ENCODE peak calls at places on chromosomes 7 and 10, in nine cellular contexts. I is A549, Y is neural crest cell, T is lower leg skin, G is ovary, A is choroid plexus epithelial cell, E is cardiac fibroblast, M is fibroblast of pulmonary artery, Q is Calu3. R is an unnamed sample.

GRCh38 chr7:158327571-158328180 is 259.9 kb downstream of the PTPRN2 start:
- DNase-seq in I (no peak), Y (no peak), T (no peak), G (no peak), A (no peak), E (no peak), M (no peak), Q (no peak), R (peak; percentile 55)

GRCh38 chr7:149721084-149721601 is 52.2 kb downstream of the ZNF467 start:
- DNase-seq in I (no peak), Y (no peak), T (no peak), G (no peak), A (no peak), E (no peak), M (no peak), Q (no peak), R (no peak)

GRCh38 chr10:69741671-69742355 is 59.9 kb upstream of the COL13A1 start:
- DNase-seq in I (no peak), Y (no peak), T (no peak), G (no peak), A (no peak), E (no peak), M (no peak), Q (no peak), R (no peak)

GRCh38 chr10:72254891-72255568 is 18.7 kb upstream of the DDIT4 start:
- DNase-seq in I (peak; percentile 87), Y (peak; percentile 56), T (peak; percentile 94), G (peak; percentile 92), A (peak; percentile 93), E (peak; percentile 89), M (peak; percentile 87), Q (peak; percentile 83), R (peak; percentile 95)

GRCh38 chr10:69974551-69975155 is 78.0 kb upstream of the MACROH2A2 start:
- DNase-seq in I (no peak), Y (peak; percentile 22), T (no peak), G (no peak), A (no peak), E (peak; percentile 50), M (no peak), Q (no peak), R (no peak)

GRCh38 chr10:43225004-43225786 is 41.7 kb downstream of the RASGEF1A start:
- DNase-seq in I (no peak), Y (no peak), T (no peak), G (no peak), A (no peak), E (no peak), M (no peak), Q (no peak), R (no peak)

GRCh38 chr10:25934673-25935139 is 677 bp downstream of the MYO3A start:
- DNase-seq in I (peak; percentile 10), Y (peak; percentile 26), T (no peak), G (no peak), A (no peak), E (no peak), M (no peak), Q (peak; percentile 56), R (no peak)

GRCh38 chr10:60253490-60253889 is 136.2 kb downstream of the ANK3 start:
- DNase-seq in I (no peak), Y (no peak), T (no peak), G (no peak), A (no peak), E (no peak), M (no peak), Q (no peak), R (no peak)

GRCh38 chr10:53536322-53536721 is 763.7 kb upstream of the MBL2 start:
- DNase-seq in I (no peak), Y (no peak), T (no peak), G (no peak), A (no peak), E (no peak), M (no peak), Q (no peak), R (no peak)

GRCh38 chr7:149468208-149468607 is 7.3 kb upstream of the ZNF777 start:
- DNase-seq in I (no peak), Y (no peak), T (no peak), G (no peak), A (peak; percentile 7), E (peak; percentile 47), M (peak; percentile 22), Q (no peak), R (peak; percentile 49)

GRCh38 chr10:54402576-54402975 is 398.5 kb downstream of the PCDH15 start:
- DNase-seq in I (peak; percentile 19), Y (no peak), T (no peak), G (no peak), A (peak; percentile 52), E (peak; percentile 19), M (peak; percentile 29), Q (peak; percentile 37), R (no peak)

GRCh38 chr7:29167721-29168120 is 21.4 kb upstream of the CPVL start:
- DNase-seq in I (no peak), Y (no peak), T (no peak), G (no peak), A (no peak), E (no peak), M (no peak), Q (no peak), R (no peak)

GRCh38 chr7:18995811-18996400 is 121.5 kb downstream of the TWIST1 start:
- DNase-seq in I (no peak), Y (no peak), T (no peak), G (no peak), A (no peak), E (no peak), M (no peak), Q (no peak), R (no peak)

GRCh38 chr10:43524434-43525247 is 49.8 kb downstream of the ZNF239 start:
- DNase-seq in I (peak; percentile 6), Y (no peak), T (no peak), G (no peak), A (no peak), E (peak; percentile 14), M (peak; percentile 1), Q (no peak), R (no peak)

GRCh38 chr10:28578454-28578853 is 45.5 kb downstream of the WAC start:
- DNase-seq in I (no peak), Y (no peak), T (no peak), G (no peak), A (no peak), E (no peak), M (no peak), Q (no peak), R (no peak)

GRCh38 chr7:90455163-90456030 is 14.0 kb upstream of the PTTG1IP2 start:
- DNase-seq in I (peak; percentile 32), Y (no peak), T (no peak), G (no peak), A (peak; percentile 73), E (peak; percentile 68), M (peak; percentile 70), Q (peak; percentile 8), R (no peak)

GRCh38 chr10:63515002-63515763 is 6.0 kb upstream of the REEP3 start:
- DNase-seq in I (peak; percentile 53), Y (no peak), T (no peak), G (no peak), A (peak; percentile 86), E (peak; percentile 57), M (peak; percentile 81), Q (no peak), R (no peak)

GRCh38 chr10:73750807-73751206 is 6.6 kb downstream of the SEC24C start:
- DNase-seq in I (no peak), Y (no peak), T (no peak), G (no peak), A (no peak), E (no peak), M (no peak), Q (no peak), R (no peak)

GRCh38 chr10:78752708-78753107 is 316.1 kb upstream of the ZMIZ1 start:
- DNase-seq in I (no peak), Y (no peak), T (no peak), G (no peak), A (no peak), E (no peak), M (peak; percentile 42), Q (no peak), R (no peak)

GRCh38 chr7:107330478-107330877 is 139.4 kb upstream of the GPR22 start:
- DNase-seq in I (no peak), Y (no peak), T (no peak), G (no peak), A (no peak), E (no peak), M (no peak), Q (no peak), R (no peak)

GRCh38 chr7:153886121-153886505 is 166.1 kb upstream of the DPP6 start:
- DNase-seq in I (no peak), Y (no peak), T (no peak), G (no peak), A (no peak), E (no peak), M (no peak), Q (no peak), R (no peak)

GRCh38 chr7:28550580-28551205 is 138.4 kb downstream of the CREB5 start:
- DNase-seq in I (no peak), Y (no peak), T (no peak), G (no peak), A (no peak), E (no peak), M (no peak), Q (no peak), R (no peak)

GRCh38 chr10:132510174-132510611 is 27.4 kb upstream of the INPP5A start:
- DNase-seq in I (no peak), Y (no peak), T (no peak), G (no peak), A (no peak), E (no peak), M (no peak), Q (no peak), R (no peak)

GRCh38 chr7:141974831-141975230 is 1.3 kb upstream of the TAS2R38 start:
- DNase-seq in I (peak; percentile 63), Y (no peak), T (no peak), G (no peak), A (peak; percentile 21), E (peak; percentile 49), M (no peak), Q (peak; percentile 58), R (no peak)
- TF ChIP-seq CTCF in I (peak; percentile 70), Y (peak; percentile 59), T (no peak), G (no peak), A (peak; percentile 43), E (peak; percentile 18), M (no peak), Q (peak; percentile 56), R (no peak)

GRCh38 chr7:128919881-128920789 is 9.6 kb upstream of the KCP start:
- DNase-seq in I (no peak), Y (no peak), T (no peak), G (no peak), A (no peak), E (no peak), M (no peak), Q (no peak), R (no peak)
- TF ChIP-seq CTCF in I (no peak), Y (no peak), T (no peak), G (no peak), A (no peak), E (no peak), M (no peak), Q (no peak), R (no peak)

GRCh38 chr10:6173203-6173602 is 29.5 kb upstream of the PFKFB3 start:
- DNase-seq in I (peak; percentile 50), Y (no peak), T (no peak), G (no peak), A (no peak), E (no peak), M (no peak), Q (no peak), R (no peak)
- TF ChIP-seq CTCF in I (peak; percentile 15), Y (peak; percentile 22), T (no peak), G (no peak), A (peak; percentile 46), E (peak; percentile 24), M (no peak), Q (peak; percentile 30), R (no peak)

GRCh38 chr10:101442456-101442800 is 88.5 kb downstream of the BTRC start:
- DNase-seq in I (no peak), Y (no peak), T (no peak), G (no peak), A (no peak), E (no peak), M (no peak), Q (no peak), R (no peak)
- TF ChIP-seq CTCF in I (peak; percentile 19), Y (peak; percentile 4), T (no peak), G (no peak), A (no peak), E (no peak), M (no peak), Q (no peak), R (no peak)

R was measured in vagina.